ENCODE peak calls at places on chromosome 3, in five cellular contexts. I is spleen, L is heart left ventricle, H is GM12878, Z is testis. T is an unnamed sample.

GRCh38 chr3:136899622-136900158 is 37.7 kb downstream of the NCK1 start:
- DNase-seq in I (no peak), L (no peak), H (no peak), Z (no peak), T (no peak)

GRCh38 chr3:70979983-70980645 is 603.4 kb downstream of the FOXP1 start:
- DNase-seq in I (no peak), L (no peak), H (no peak), Z (no peak), T (no peak)

GRCh38 chr3:133995264-133995663 is 34.5 kb downstream of the SLCO2A1 start:
- DNase-seq in I (no peak), L (no peak), H (no peak), Z (no peak), T (no peak)

GRCh38 chr3:126133606-126134005 is 46.8 kb downstream of the ALDH1L1 start:
- DNase-seq in I (peak; percentile 61), L (no peak), H (no peak), Z (peak; percentile 8), T (peak; percentile 7)

GRCh38 chr3:129181834-129182233 is 1.9 kb downstream of the CNBP start:
- DNase-seq in I (no peak), L (no peak), H (no peak), Z (no peak), T (no peak)

GRCh38 chr3:45817788-45818523 is 21.6 kb upstream of the SLC6A20 start:
- DNase-seq in I (no peak), L (peak; percentile 55), H (no peak), Z (peak; percentile 27), T (peak; percentile 40)

GRCh38 chr3:172033392-172033791 is 6.0 kb upstream of the FNDC3B start:
- DNase-seq in I (no peak), L (no peak), H (no peak), Z (no peak), T (no peak)

GRCh38 chr3:138786788-138787276 is 47.9 kb downstream of the PIK3CB start:
- DNase-seq in I (no peak), L (no peak), H (no peak), Z (no peak), T (no peak)

GRCh38 chr3:97952280-97952679 is 20.0 kb downstream of the RIOX2 start:
- DNase-seq in I (no peak), L (peak; percentile 44), H (no peak), Z (no peak), T (no peak)

GRCh38 chr3:8499181-8499611 is 2.4 kb upstream of the LMCD1 start:
- DNase-seq in I (no peak), L (no peak), H (no peak), Z (peak; percentile 54), T (no peak)

GRCh38 chr3:33722626-33723370 is 4.7 kb upstream of the CLASP2 start:
- DNase-seq in I (no peak), L (no peak), H (no peak), Z (no peak), T (no peak)

GRCh38 chr3:98325055-98325454 is 28.6 kb upstream of the OR5K4 start:
- DNase-seq in I (no peak), L (no peak), H (no peak), Z (peak; percentile 18), T (no peak)

GRCh38 chr3:171620825-171621434 is 160.7 kb upstream of the TNIK start:
- DNase-seq in I (no peak), L (no peak), H (no peak), Z (no peak), T (no peak)

GRCh38 chr3:89046661-89047060 is 60.8 kb upstream of the EPHA3 start:
- DNase-seq in I (no peak), L (no peak), H (no peak), Z (no peak), T (no peak)

GRCh38 chr3:52108302-52109232 is 45.7 kb downstream of the POC1A start:
- DNase-seq in I (peak; percentile 63), L (peak; percentile 67), H (no peak), Z (peak; percentile 37), T (peak; percentile 45)

GRCh38 chr3:156801746-156802145 is 24.4 kb upstream of the LEKR1 start:
- DNase-seq in I (no peak), L (no peak), H (no peak), Z (no peak), T (no peak)

GRCh38 chr3:195042741-195043611 is 228.0 kb downstream of the XXYLT1 start:
- DNase-seq in I (no peak), L (no peak), H (no peak), Z (no peak), T (peak; percentile 7)

GRCh38 chr3:10368512-10368911 is 47.6 kb upstream of the SEC13 start:
- DNase-seq in I (no peak), L (no peak), H (no peak), Z (no peak), T (no peak)

GRCh38 chr3:141414141-141414689 is 45.9 kb downstream of the ZBTB38 start:
- DNase-seq in I (no peak), L (peak; percentile 57), H (no peak), Z (no peak), T (no peak)

GRCh38 chr3:127669541-127670228 is 3.1 kb upstream of the ABTB1 start:
- DNase-seq in I (peak; percentile 75), L (no peak), H (no peak), Z (no peak), T (peak; percentile 18)

GRCh38 chr3:53254190-53254809 is 1.5 kb downstream of the TKT start:
- DNase-seq in I (no peak), L (no peak), H (no peak), Z (peak; percentile 35), T (no peak)

GRCh38 chr3:76683256-76683655 is 356.6 kb upstream of the ROBO2 start:
- DNase-seq in I (no peak), L (no peak), H (no peak), Z (no peak), T (no peak)

GRCh38 chr3:153138267-153139210 is 23.5 kb upstream of the RAP2B start:
- DNase-seq in I (no peak), L (peak; percentile 36), H (peak; percentile 89), Z (peak; percentile 24), T (no peak)

GRCh38 chr3:106013971-106014370 is 145.2 kb upstream of the CBLB start:
- DNase-seq in I (no peak), L (no peak), H (no peak), Z (no peak), T (no peak)

GRCh38 chr3:14453841-14454630 is 51.6 kb downstream of the SLC6A6 start:
- DNase-seq in I (peak; percentile 87), L (peak; percentile 27), H (no peak), Z (no peak), T (no peak)

GRCh38 chr3:59212128-59212764 is 162.4 kb upstream of the CFAP20DC start:
- DNase-seq in I (no peak), L (no peak), H (peak; percentile 19), Z (no peak), T (no peak)

GRCh38 chr3:172138031-172138538 is 98.7 kb downstream of the FNDC3B start:
- DNase-seq in I (no peak), L (no peak), H (no peak), Z (no peak), T (no peak)

GRCh38 chr3:105845488-105845887 is 23.3 kb downstream of the CBLB start:
- DNase-seq in I (no peak), L (no peak), H (no peak), Z (peak; percentile 53), T (no peak)

GRCh38 chr3:110615454-110615853 is 456.2 kb upstream of the NECTIN3 start:
- DNase-seq in I (no peak), L (no peak), H (no peak), Z (no peak), T (no peak)

GRCh38 chr3:110608566-110608965 is 463.1 kb upstream of the NECTIN3 start:
- DNase-seq in I (no peak), L (no peak), H (no peak), Z (no peak), T (no peak)

GRCh38 chr3:110614181-110614580 is 457.4 kb upstream of the NECTIN3 start:
- DNase-seq in I (no peak), L (no peak), H (no peak), Z (no peak), T (no peak)

GRCh38 chr3:110612045-110612444 is 459.6 kb upstream of the NECTIN3 start:
- DNase-seq in I (no peak), L (no peak), H (no peak), Z (no peak), T (no peak)
- H3K4me3 ChIP-seq in I (no peak overlapping the region), L (no peak overlapping the region), H (no peak overlapping the region), Z (no peak overlapping the region), T (no peak overlapping the region)

GRCh38 chr3:108221911-108222812 is at the start of gene IFT57:
- DNase-seq in I (peak; percentile 98), L (peak; percentile 98), H (peak; percentile 92), Z (peak; percentile 99), T (peak; percentile 98)
- TF ChIP-seq POLR2A in I (peak; percentile 81), L (peak; percentile 45), H (peak; percentile 75), Z (peak; percentile 2), T (peak; percentile 89)

GRCh38 chr3:95348879-95349278 is 1286.0 kb downstream of the NSUN3 start:
- DNase-seq in I (no peak), L (no peak), H (no peak), Z (no peak), T (no peak)

GRCh38 chr3:95343228-95343627 is 1280.4 kb downstream of the NSUN3 start:
- DNase-seq in I (no peak), L (no peak), H (no peak), Z (no peak), T (no peak)

GRCh38 chr3:95338446-95338845 is 1275.6 kb downstream of the NSUN3 start:
- DNase-seq in I (no peak), L (no peak), H (no peak), Z (no peak), T (no peak)

GRCh38 chr3:95341314-95341713 is 1278.5 kb downstream of the NSUN3 start:
- DNase-seq in I (no peak), L (no peak), H (no peak), Z (no peak), T (no peak)

GRCh38 chr3:95343767-95344166 is 1280.9 kb downstream of the NSUN3 start:
- DNase-seq in I (no peak), L (no peak), H (no peak), Z (no peak), T (no peak)
- H3K27ac ChIP-seq in I (no peak overlapping the region), L (no peak overlapping the region), H (no peak overlapping the region), Z (no peak overlapping the region), T (no peak overlapping the region)

DNA sequence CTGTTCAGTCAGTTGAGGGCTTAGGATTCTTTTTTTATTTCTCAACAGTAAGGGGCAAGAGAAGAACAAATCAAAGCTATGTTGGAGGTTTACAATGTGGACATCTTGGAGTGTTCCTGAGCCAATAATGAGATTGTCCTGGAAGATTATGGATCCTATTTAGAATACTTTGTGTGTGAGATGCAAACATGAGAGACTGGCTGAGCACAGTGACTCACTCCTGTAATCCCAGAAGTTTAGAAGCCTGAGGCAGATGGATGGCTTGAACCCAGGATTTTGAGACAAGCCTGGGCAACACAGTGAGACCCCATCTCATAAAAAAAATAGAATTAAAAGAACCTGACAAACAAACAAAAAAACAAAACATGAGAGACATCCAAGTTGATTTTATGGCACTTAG is 351.6 kb downstream of the GAP43 start:
- DNase-seq in I (no peak), L (no peak), H (no peak), Z (no peak), T (no peak)
- H3K4me3 ChIP-seq in I (no peak overlapping the region), L (no peak overlapping the region), H (no peak overlapping the region), Z (no peak overlapping the region), T (no peak overlapping the region)

GRCh38 chr3:155744091-155744625 is 713 bp downstream of the PLCH1 start:
- DNase-seq in I (peak; percentile 78), L (peak; percentile 39), H (no peak), Z (peak; percentile 80), T (peak; percentile 42)
- TF ChIP-seq POLR2A in I (no peak), L (no peak), H (no peak), Z (no peak), T (no peak)

T was measured in ovary.